ENCODE peak calls at places on chromosomes 7 and 10, in four cellular contexts. One of them, this sample, is unnamed.
A peak's percentile ranks its signal among the peaks of the same experiment; 100 is the strongest.

GRCh38 chr10:61835069-61835908 is 66.2 kb upstream of the ARID5B start:
- DNase-seq in right lobe of liver: no peak
- DNase-seq in tibial artery: no peak
- DNase-seq in psoas muscle: no peak
- DNase-seq in this sample: no peak

GRCh38 chr7:151867912-151868804 is 8.8 kb downstream of the PRKAG2 start:
- DNase-seq in psoas muscle: no peak
- DNase-seq in right lobe of liver: peak; percentile 95
- DNase-seq in tibial artery: no peak
- DNase-seq in this sample: peak; percentile 47

GRCh38 chr10:69232736-69233135 is 12.6 kb downstream of the HKDC1 start:
- DNase-seq in tibial artery: no peak
- DNase-seq in right lobe of liver: no peak
- DNase-seq in psoas muscle: no peak
- DNase-seq in this sample: no peak

GRCh38 chr7:1665721-1666250 is 4.3 kb upstream of the ELFN1 start:
- DNase-seq in right lobe of liver: peak; percentile 68
- DNase-seq in psoas muscle: peak; percentile 29
- DNase-seq in tibial artery: peak; percentile 16
- DNase-seq in this sample: peak; percentile 49

GRCh38 chr7:142614116-142614515 is 135.2 kb upstream of the PRSS1 start:
- DNase-seq in tibial artery: no peak
- DNase-seq in right lobe of liver: no peak
- DNase-seq in psoas muscle: no peak
- DNase-seq in this sample: no peak

GRCh38 chr7:75993689-75994387 is 557 bp downstream of the TMEM120A start:
- DNase-seq in right lobe of liver: peak; percentile 92
- DNase-seq in psoas muscle: peak; percentile 81
- DNase-seq in tibial artery: peak; percentile 88
- DNase-seq in this sample: peak; percentile 87

GRCh38 chr10:126640391-126640790 is 30.1 kb downstream of the C10orf90 start:
- DNase-seq in psoas muscle: no peak
- DNase-seq in tibial artery: no peak
- DNase-seq in right lobe of liver: no peak
- DNase-seq in this sample: no peak

GRCh38 chr10:829241-829640 is 102.3 kb downstream of the LARP4B start:
- DNase-seq in right lobe of liver: no peak
- DNase-seq in psoas muscle: no peak
- DNase-seq in tibial artery: no peak
- DNase-seq in this sample: no peak

GRCh38 chr10:72087969-72088878 is at the start of gene SPOCK2:
- DNase-seq in right lobe of liver: no peak
- DNase-seq in tibial artery: no peak
- DNase-seq in psoas muscle: peak; percentile 27
- DNase-seq in this sample: no peak

GRCh38 chr10:71621783-71622526 is 97.6 kb downstream of the C10orf105 start:
- DNase-seq in psoas muscle: peak; percentile 41
- DNase-seq in tibial artery: peak; percentile 35
- DNase-seq in right lobe of liver: peak; percentile 30
- DNase-seq in this sample: no peak

GRCh38 chr10:85317827-85318226 is 989.4 kb downstream of the CCSER2 start:
- DNase-seq in psoas muscle: no peak
- DNase-seq in tibial artery: no peak
- DNase-seq in right lobe of liver: no peak
- DNase-seq in this sample: no peak

GRCh38 chr7:38773430-38773829 is 135.6 kb downstream of the VPS41 start:
- DNase-seq in psoas muscle: no peak
- DNase-seq in tibial artery: no peak
- DNase-seq in right lobe of liver: no peak
- DNase-seq in this sample: no peak

GRCh38 chr7:128032605-128033235 is 1.5 kb upstream of the LRRC4 start:
- DNase-seq in psoas muscle: peak; percentile 43
- DNase-seq in right lobe of liver: peak; percentile 63
- DNase-seq in tibial artery: no peak
- DNase-seq in this sample: no peak

GRCh38 chr10:104336829-104337526 is 1.3 kb downstream of the ITPRIP start:
- DNase-seq in right lobe of liver: no peak
- DNase-seq in psoas muscle: no peak
- DNase-seq in tibial artery: no peak
- DNase-seq in this sample: no peak

GRCh38 chr10:74683067-74683466 is 143.3 kb upstream of the KAT6B start:
- DNase-seq in psoas muscle: no peak
- DNase-seq in right lobe of liver: no peak
- DNase-seq in tibial artery: no peak
- DNase-seq in this sample: no peak

GRCh38 chr7:44970521-44971051 is 8.2 kb downstream of the MYO1G start:
- DNase-seq in right lobe of liver: no peak
- DNase-seq in psoas muscle: no peak
- DNase-seq in tibial artery: no peak
- DNase-seq in this sample: peak; percentile 63

GRCh38 chr7:44973610-44974401 is 5.0 kb downstream of the MYO1G start:
- DNase-seq in psoas muscle: no peak
- DNase-seq in tibial artery: no peak
- DNase-seq in right lobe of liver: peak; percentile 56
- DNase-seq in this sample: peak; percentile 66

GRCh38 chr7:44971188-44971907 is 7.5 kb downstream of the MYO1G start:
- DNase-seq in psoas muscle: no peak
- DNase-seq in tibial artery: no peak
- DNase-seq in right lobe of liver: no peak
- DNase-seq in this sample: peak; percentile 50

GRCh38 chr7:44972562-44972961 is 6.3 kb downstream of the MYO1G start:
- DNase-seq in right lobe of liver: peak; percentile 19
- DNase-seq in psoas muscle: no peak
- DNase-seq in tibial artery: no peak
- DNase-seq in this sample: peak; percentile 21

GRCh38 chr7:44971991-44972441 is 6.8 kb downstream of the MYO1G start:
- DNase-seq in psoas muscle: no peak
- DNase-seq in tibial artery: no peak
- DNase-seq in right lobe of liver: no peak
- DNase-seq in this sample: peak; percentile 44
- H3K36me3 ChIP-seq in psoas muscle: no peaks in the 10 kb centered on the region
- H3K36me3 ChIP-seq in tibial artery: no peaks in the 10 kb centered on the region
- H3K36me3 ChIP-seq in right lobe of liver: no peaks in the 10 kb centered on the region
- H3K36me3 ChIP-seq in this sample: no peaks in the 10 kb centered on the region

GRCh38 chr10:17115683-17116082 is 13.9 kb downstream of the CUBN start:
- DNase-seq in tibial artery: no peak
- DNase-seq in right lobe of liver: no peak
- DNase-seq in psoas muscle: no peak
- DNase-seq in this sample: no peak

GRCh38 chr10:17112566-17112965 is 17.0 kb downstream of the CUBN start:
- DNase-seq in tibial artery: no peak
- DNase-seq in right lobe of liver: no peak
- DNase-seq in psoas muscle: no peak
- DNase-seq in this sample: no peak

GRCh38 chr10:17113346-17113745 is 16.3 kb downstream of the CUBN start:
- DNase-seq in tibial artery: no peak
- DNase-seq in right lobe of liver: no peak
- DNase-seq in psoas muscle: no peak
- DNase-seq in this sample: no peak

GRCh38 chr10:17116193-17116592 is 13.4 kb downstream of the CUBN start:
- DNase-seq in psoas muscle: no peak
- DNase-seq in right lobe of liver: no peak
- DNase-seq in tibial artery: no peak
- DNase-seq in this sample: no peak

GRCh38 chr10:17113889-17114288 is 15.7 kb downstream of the CUBN start:
- DNase-seq in right lobe of liver: no peak
- DNase-seq in psoas muscle: peak; percentile 55
- DNase-seq in tibial artery: peak; percentile 30
- DNase-seq in this sample: peak; percentile 77
- H3K27ac ChIP-seq in right lobe of liver: no peak overlapping the region
- H3K27ac ChIP-seq in psoas muscle: no peak overlapping the region
- H3K27ac ChIP-seq in tibial artery: peak overlapping the region; percentile 38
- H3K27ac ChIP-seq in this sample: no peak overlapping the region

DNA sequence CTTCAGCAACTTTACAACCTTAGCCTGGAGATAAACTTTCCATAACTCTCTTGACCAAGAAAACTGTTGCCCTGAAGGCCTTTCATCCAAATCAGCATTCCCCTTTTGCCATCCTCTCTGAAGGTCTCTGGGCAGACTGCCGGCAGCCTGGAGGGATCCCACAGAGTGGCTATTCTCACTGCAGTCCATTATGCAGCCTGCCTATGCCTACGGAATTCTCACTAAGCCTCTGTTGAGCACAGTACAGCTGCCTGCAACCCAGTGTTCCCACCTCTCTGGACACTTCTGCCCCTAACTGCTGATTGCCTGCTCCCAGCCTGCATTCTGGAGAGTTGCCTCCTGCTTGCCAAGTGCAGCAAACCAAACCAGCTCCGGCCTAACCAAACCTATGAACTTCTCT is 548.9 kb upstream of the STEAP1 start:
- DNase-seq in psoas muscle: no peak
- DNase-seq in right lobe of liver: no peak
- DNase-seq in tibial artery: no peak
- DNase-seq in this sample: no peak
- H3K4me3 ChIP-seq in psoas muscle: no peak overlapping the region
- H3K4me3 ChIP-seq in right lobe of liver: no peak overlapping the region
- H3K4me3 ChIP-seq in tibial artery: no peak overlapping the region
- H3K4me3 ChIP-seq in this sample: no peak overlapping the region

DNA sequence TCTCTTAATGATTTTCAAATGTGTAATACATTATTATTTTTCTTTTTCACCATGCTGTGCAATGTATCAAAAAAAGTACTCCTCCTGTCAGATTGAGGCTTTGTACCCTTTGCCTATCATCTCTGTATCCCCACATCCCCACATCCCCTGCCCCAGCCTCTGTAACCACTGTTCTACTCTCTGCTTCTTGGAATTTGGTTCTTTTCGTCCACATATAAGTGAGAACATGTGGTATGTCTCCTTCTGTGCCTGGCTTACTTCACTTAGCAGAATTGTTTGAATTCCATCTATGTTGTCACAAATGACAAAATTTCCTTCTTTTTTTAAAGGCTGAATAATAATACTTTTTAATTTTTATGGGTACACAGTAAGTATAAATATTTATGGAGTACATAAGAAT is 13.8 kb downstream of the TAF3 start:
- DNase-seq in tibial artery: no peak
- DNase-seq in right lobe of liver: no peak
- DNase-seq in psoas muscle: no peak
- DNase-seq in this sample: no peak
- H3K36me3 ChIP-seq in tibial artery: no peaks in the 10 kb centered on the region
- H3K36me3 ChIP-seq in right lobe of liver: no peaks in the 10 kb centered on the region
- H3K36me3 ChIP-seq in psoas muscle: no peaks in the 10 kb centered on the region
- H3K36me3 ChIP-seq in this sample: no peaks in the 10 kb centered on the region

GRCh38 chr7:33881316-33881715 is 24.0 kb upstream of the BMPER start:
- DNase-seq in tibial artery: no peak
- DNase-seq in psoas muscle: no peak
- DNase-seq in right lobe of liver: no peak
- DNase-seq in this sample: no peak

GRCh38 chr7:33882040-33882800 is 23.1 kb upstream of the BMPER start:
- DNase-seq in psoas muscle: peak; percentile 36
- DNase-seq in tibial artery: peak; percentile 74
- DNase-seq in right lobe of liver: no peak
- DNase-seq in this sample: no peak

GRCh38 chr7:33882950-33883349 is 22.4 kb upstream of the BMPER start:
- DNase-seq in right lobe of liver: no peak
- DNase-seq in tibial artery: no peak
- DNase-seq in psoas muscle: no peak
- DNase-seq in this sample: no peak

GRCh38 chr7:33883566-33883965 is 21.8 kb upstream of the BMPER start:
- DNase-seq in right lobe of liver: no peak
- DNase-seq in tibial artery: no peak
- DNase-seq in psoas muscle: no peak
- DNase-seq in this sample: no peak

DNA sequence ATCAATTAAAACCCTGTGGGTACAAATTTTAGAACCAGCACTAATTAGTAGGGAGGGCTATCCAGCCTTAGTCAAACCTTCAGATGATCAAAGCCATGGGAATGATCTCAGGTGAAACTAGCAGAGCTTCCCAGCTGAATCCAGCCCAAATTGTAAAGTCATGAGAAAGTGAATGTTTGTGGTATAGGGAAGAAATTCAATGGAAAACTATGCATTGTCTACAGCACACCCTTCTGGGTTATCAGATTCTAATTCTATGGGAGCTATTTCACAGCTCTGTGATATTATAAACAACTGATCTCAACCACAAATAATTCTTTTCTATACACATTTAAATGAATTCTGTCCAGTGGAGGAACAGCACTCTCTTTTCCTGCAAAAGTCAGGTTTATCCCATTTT is 24.6 kb upstream of the BMPER start:
- DNase-seq in right lobe of liver: no peak
- DNase-seq in psoas muscle: no peak
- DNase-seq in tibial artery: no peak
- DNase-seq in this sample: no peak
- H3K27ac ChIP-seq in right lobe of liver: no peak overlapping the region
- H3K27ac ChIP-seq in psoas muscle: no peak overlapping the region
- H3K27ac ChIP-seq in tibial artery: no peak overlapping the region
- H3K27ac ChIP-seq in this sample: no peak overlapping the region